ENCODE peak calls at places on chromosomes 11 and 22, in five cellular contexts. R, U, K, W and G are unnamed samples.

GRCh38 chr11:10653242-10653641 is 40.3 kb downstream of the IRAG1 start:
- DNase-seq in W (no peak), U (no peak), R (no peak), K (no peak), G (no peak)

GRCh38 chr11:113730887-113731726 is 25.0 kb upstream of the TMPRSS5 start:
- DNase-seq in U (no peak), K (peak; percentile 56), R (no peak), W (peak; percentile 75), G (no peak)

GRCh38 chr22:48646216-48646925 is 1181.3 kb downstream of the BRD1 start:
- DNase-seq in K (no peak), R (no peak), W (no peak), U (no peak), G (no peak)

GRCh38 chr22:25700996-25701815 is 40.8 kb upstream of the MYO18B start:
- DNase-seq in U (no peak), K (peak; percentile 54), R (no peak), W (no peak), G (peak; percentile 5)

GRCh38 chr11:78647986-78648875 is 73.6 kb upstream of the NARS2 start:
- DNase-seq in R (no peak), W (peak; percentile 30), U (no peak), K (no peak), G (no peak)

GRCh38 chr11:86769219-86769618 is 31.1 kb upstream of the PRSS23 start:
- DNase-seq in W (peak; percentile 62), K (no peak), U (no peak), R (no peak), G (no peak)

GRCh38 chr11:927871-928270 is 2.2 kb downstream of the AP2A2 start:
- DNase-seq in U (peak; percentile 51), W (no peak), R (no peak), K (no peak), G (no peak)

GRCh38 chr11:35619754-35620640 is 1.7 kb downstream of the FJX1 start:
- DNase-seq in K (peak; percentile 36), W (peak; percentile 57), U (no peak), R (no peak), G (no peak)

GRCh38 chr11:66115638-66116410 is 45.8 kb downstream of the PACS1 start:
- DNase-seq in U (no peak), W (no peak), R (no peak), K (no peak), G (no peak)

GRCh38 chr11:26335903-26336302 is 4.0 kb downstream of the ANO3 start:
- DNase-seq in R (no peak), W (no peak), U (no peak), K (no peak), G (no peak)

GRCh38 chr11:43942651-43943356 is 367 bp downstream of the C11orf96 start:
- DNase-seq in U (no peak), K (peak; percentile 37), R (peak; percentile 75), W (peak; percentile 68), G (peak; percentile 15)

GRCh38 chr11:126106929-126107328 is 44.3 kb upstream of the CDON start:
- DNase-seq in K (no peak), U (no peak), R (no peak), W (no peak), G (no peak)

GRCh38 chr11:23311986-23312940 is 452.0 kb upstream of the CCDC179 start:
- DNase-seq in K (no peak), W (no peak), U (no peak), R (no peak), G (no peak)

GRCh38 chr11:1882265-1883238 is 9.1 kb downstream of the PRR33 start:
- DNase-seq in U (peak; percentile 86), W (peak; percentile 88), R (peak; percentile 84), K (peak; percentile 80), G (peak; percentile 23)

GRCh38 chr22:25030636-25031035 is 78.1 kb downstream of the KIAA1671 start:
- DNase-seq in R (no peak), U (no peak), W (peak; percentile 89), K (no peak), G (no peak)

GRCh38 chr11:70590356-70590991 is 192.1 kb downstream of the CTTN start:
- DNase-seq in K (no peak), R (no peak), W (no peak), U (no peak), G (no peak)

GRCh38 chr11:9765320-9766101 is 101.6 kb downstream of the SWAP70 start:
- DNase-seq in R (peak; percentile 76), K (no peak), U (no peak), W (no peak), G (no peak)

GRCh38 chr22:29306175-29306829 is at the start of gene GAS2L1:
- DNase-seq in W (peak; percentile 88), R (peak; percentile 91), K (peak; percentile 94), U (peak; percentile 44), G (peak; percentile 56)

GRCh38 chr11:110438017-110438416 is 8.3 kb downstream of the FDX1 start:
- DNase-seq in K (no peak), R (no peak), W (no peak), U (no peak), G (no peak)

GRCh38 chr11:120123946-120124345 is 14.0 kb downstream of the TRIM29 start:
- DNase-seq in W (no peak), K (no peak), R (no peak), U (no peak), G (no peak)

GRCh38 chr11:114075891-114076441 is 16.5 kb downstream of the ZBTB16 start:
- DNase-seq in R (no peak), U (no peak), W (peak; percentile 89), K (peak; percentile 27), G (no peak)

GRCh38 chr11:132228756-132229325 is 858.4 kb downstream of the NTM start:
- DNase-seq in K (no peak), U (no peak), W (no peak), R (no peak), G (no peak)

GRCh38 chr22:27933186-27933983 is 14.3 kb upstream of the PITPNB start:
- DNase-seq in U (no peak), W (no peak), K (no peak), R (no peak), G (no peak)

GRCh38 chr11:93389737-93390136 is 59.2 kb downstream of the DEUP1 start:
- DNase-seq in W (no peak), K (no peak), R (no peak), U (no peak), G (no peak)

GRCh38 chr11:106724293-106724892 is 293.9 kb downstream of the GUCY1A2 start:
- DNase-seq in W (no peak), R (no peak), K (no peak), U (no peak), G (no peak)

GRCh38 chr22:23102776-23103175 is 32.5 kb downstream of the GNAZ start:
- DNase-seq in K (no peak), W (no peak), U (no peak), R (no peak), G (no peak)

GRCh38 chr11:60981515-60981914 is 10.0 kb downstream of the CD6 start:
- DNase-seq in U (no peak), W (no peak), R (no peak), K (no peak), G (no peak)
- H3K27ac ChIP-seq in U (peak overlapping the region; percentile 95), W (no peak overlapping the region), R (no peak overlapping the region), K (no peak overlapping the region), G (no peak overlapping the region)

GRCh38 chr11:19844806-19845205 is 132.2 kb downstream of the NAV2 start:
- DNase-seq in W (no peak), R (no peak), K (no peak), U (no peak), G (no peak)
- H3K27ac ChIP-seq in W (no peak overlapping the region), R (no peak overlapping the region), K (no peak overlapping the region), U (no peak overlapping the region), G (peak overlapping the region; percentile 42)

GRCh38 chr11:73334244-73335203 is 26.4 kb downstream of the ARHGEF17 start:
- DNase-seq in U (no peak), R (peak; percentile 92), K (no peak), W (peak; percentile 87), G (no peak)

GRCh38 chr11:73335204-73335923 is 27.3 kb downstream of the ARHGEF17 start:
- DNase-seq in W (peak; percentile 94), K (peak; percentile 87), U (peak; percentile 83), R (peak; percentile 89), G (peak; percentile 76)

GRCh38 chr11:73333626-73334199 is 25.6 kb downstream of the ARHGEF17 start:
- DNase-seq in K (no peak), R (no peak), W (no peak), U (no peak), G (no peak)

GRCh38 chr11:73331138-73331916 is 23.3 kb downstream of the ARHGEF17 start:
- DNase-seq in K (no peak), U (no peak), W (no peak), R (no peak), G (no peak)

DNA sequence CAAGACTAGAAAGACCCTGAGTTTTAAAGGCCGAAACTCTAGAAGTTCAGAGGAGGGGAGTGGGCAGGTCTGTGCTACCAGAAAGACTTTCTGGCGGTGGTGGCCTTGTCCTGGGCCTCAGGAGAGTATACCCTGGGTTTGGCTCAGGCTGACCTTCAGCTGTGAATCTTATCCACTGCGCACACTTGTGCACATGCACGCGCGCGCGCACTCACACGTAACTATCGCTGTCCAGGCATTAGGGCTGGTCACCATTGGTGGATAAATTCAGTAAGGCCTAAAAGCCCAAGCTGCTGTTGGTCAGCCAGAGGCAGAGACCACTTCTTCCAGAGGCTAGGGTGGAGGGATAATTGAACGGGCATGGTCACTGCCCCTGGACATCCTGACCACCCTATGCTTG is 25.1 kb downstream of the ARHGEF17 start:
- DNase-seq in K (no peak), W (no peak), U (no peak), R (no peak), G (no peak)
- H3K27ac ChIP-seq in K (no peak overlapping the region), W (no peak overlapping the region), U (no peak overlapping the region), R (peak overlapping the region; percentile 80), G (peak overlapping the region; percentile 40)

GRCh38 chr22:26902401-26903029 is 245.1 kb downstream of the MIAT start:
- DNase-seq in U (no peak), K (no peak), R (no peak), W (no peak), G (no peak)

GRCh38 chr22:26901228-26901816 is 243.9 kb downstream of the MIAT start:
- DNase-seq in K (no peak), U (no peak), W (no peak), R (no peak), G (no peak)

GRCh38 chr22:26905076-26905475 is 247.7 kb downstream of the MIAT start:
- DNase-seq in W (no peak), U (no peak), R (no peak), K (no peak), G (no peak)

GRCh38 chr22:26904483-26904882 is 247.1 kb downstream of the MIAT start:
- DNase-seq in W (no peak), R (no peak), K (no peak), U (no peak), G (no peak)

DNA sequence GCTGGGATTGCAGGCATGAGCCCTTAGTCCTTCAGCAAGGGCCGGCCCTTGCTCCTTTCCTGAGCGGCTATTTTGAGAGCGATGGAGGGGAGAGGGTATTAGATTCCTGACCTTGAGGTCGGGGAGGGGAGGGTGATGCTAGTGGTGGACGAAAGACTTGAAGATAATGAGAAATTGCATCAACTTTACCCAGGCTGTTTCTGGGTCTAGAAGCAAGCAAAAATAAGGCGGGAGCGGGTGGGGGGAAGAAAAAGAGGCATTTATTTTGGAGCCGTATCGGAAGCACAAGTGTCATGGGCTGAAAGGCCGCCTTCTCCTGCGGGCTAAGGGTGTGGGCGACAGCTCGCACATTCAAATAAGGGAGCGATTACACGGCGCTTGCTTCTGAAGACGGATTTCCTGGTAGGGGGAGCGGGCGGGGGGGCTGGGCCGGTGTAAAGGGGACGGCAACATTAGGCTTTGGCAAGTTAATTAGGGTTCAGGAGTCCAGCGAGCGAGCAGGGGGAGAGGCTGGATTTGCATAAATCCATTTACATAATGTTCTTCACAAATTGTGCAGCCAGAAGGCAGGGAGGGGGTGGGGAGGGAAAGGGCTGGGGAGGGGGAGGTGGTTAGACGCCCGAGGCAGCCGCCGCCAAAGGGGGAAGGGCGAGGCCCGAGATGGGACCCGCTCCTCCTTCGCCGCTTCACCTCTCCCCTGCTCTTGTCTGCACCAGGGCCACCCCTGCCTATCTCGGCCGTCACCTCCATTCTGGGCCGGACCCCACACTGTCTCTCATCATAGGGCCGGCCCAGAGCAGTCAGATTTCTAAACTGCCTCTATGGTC is 245.9 kb downstream of the MIAT start:
- DNase-seq in U (no peak), R (no peak), K (peak; percentile 47), W (no peak), G (no peak)
- H3K27ac ChIP-seq in U (no peak overlapping the region), R (no peak overlapping the region), K (peak overlapping the region; percentile 24), W (no peak overlapping the region), G (no peak overlapping the region)